ENCODE peak calls at places on chromosomes 6 and 20, in six cellular contexts. One of them, this sample, is unnamed.
A peak's percentile ranks its signal among the peaks of the same experiment; 100 is the strongest.

GRCh38 chr6:1767481-1768246 is 157.9 kb downstream of the FOXC1 start:
- DNase-seq in adrenal gland: no peak
- DNase-seq in body of pancreas: peak; percentile 42
- DNase-seq in uterus: no peak
- DNase-seq in sigmoid colon: no peak
- DNase-seq in GM23248: peak; percentile 89
- DNase-seq in this sample: peak; percentile 34

GRCh38 chr6:14770572-14770971 is 475.3 kb upstream of the JARID2 start:
- DNase-seq in body of pancreas: no peak
- DNase-seq in uterus: no peak
- DNase-seq in adrenal gland: no peak
- DNase-seq in GM23248: no peak
- DNase-seq in sigmoid colon: no peak
- DNase-seq in this sample: no peak

GRCh38 chr20:44731657-44732056 is 14.0 kb upstream of the KCNK15 start:
- DNase-seq in body of pancreas: no peak
- DNase-seq in GM23248: no peak
- DNase-seq in sigmoid colon: no peak
- DNase-seq in adrenal gland: peak; percentile 71
- DNase-seq in uterus: no peak
- DNase-seq in this sample: no peak

GRCh38 chr6:80214436-80215022 is 108.1 kb downstream of the BCKDHB start:
- DNase-seq in uterus: no peak
- DNase-seq in GM23248: peak; percentile 88
- DNase-seq in body of pancreas: peak; percentile 45
- DNase-seq in adrenal gland: peak; percentile 31
- DNase-seq in sigmoid colon: no peak
- DNase-seq in this sample: peak; percentile 47

GRCh38 chr20:15992564-15992963 is 580.7 kb downstream of the KIF16B start:
- DNase-seq in body of pancreas: no peak
- DNase-seq in GM23248: no peak
- DNase-seq in uterus: no peak
- DNase-seq in sigmoid colon: no peak
- DNase-seq in adrenal gland: no peak
- DNase-seq in this sample: no peak

GRCh38 chr6:139990865-139991264 is 616.4 kb upstream of the CITED2 start:
- DNase-seq in adrenal gland: peak; percentile 50
- DNase-seq in sigmoid colon: no peak
- DNase-seq in uterus: peak; percentile 42
- DNase-seq in body of pancreas: peak; percentile 16
- DNase-seq in GM23248: peak; percentile 29
- DNase-seq in this sample: no peak

GRCh38 chr6:35311390-35312075 is 13.9 kb downstream of the DEF6 start:
- DNase-seq in adrenal gland: no peak
- DNase-seq in sigmoid colon: no peak
- DNase-seq in uterus: no peak
- DNase-seq in GM23248: no peak
- DNase-seq in body of pancreas: no peak
- DNase-seq in this sample: no peak

GRCh38 chr6:47242483-47243386 is 67.0 kb downstream of the TNFRSF21 start:
- DNase-seq in sigmoid colon: peak; percentile 96
- DNase-seq in adrenal gland: peak; percentile 73
- DNase-seq in body of pancreas: peak; percentile 94
- DNase-seq in uterus: peak; percentile 78
- DNase-seq in GM23248: peak; percentile 77
- DNase-seq in this sample: peak; percentile 39

GRCh38 chr6:64715624-64716023 is 991.4 kb downstream of the EYS start:
- DNase-seq in uterus: no peak
- DNase-seq in adrenal gland: no peak
- DNase-seq in sigmoid colon: no peak
- DNase-seq in GM23248: no peak
- DNase-seq in body of pancreas: no peak
- DNase-seq in this sample: no peak

GRCh38 chr6:38944655-38945279 is 103.8 kb upstream of the GLP1R start:
- DNase-seq in adrenal gland: no peak
- DNase-seq in body of pancreas: no peak
- DNase-seq in GM23248: no peak
- DNase-seq in uterus: no peak
- DNase-seq in sigmoid colon: no peak
- DNase-seq in this sample: no peak

GRCh38 chr20:38806855-38807655 is 1.6 kb downstream of the PPP1R16B start:
- DNase-seq in body of pancreas: no peak
- DNase-seq in uterus: no peak
- DNase-seq in adrenal gland: no peak
- DNase-seq in GM23248: no peak
- DNase-seq in sigmoid colon: no peak
- DNase-seq in this sample: no peak

GRCh38 chr6:6694368-6694780 is 105.9 kb downstream of the LY86 start:
- DNase-seq in uterus: no peak
- DNase-seq in body of pancreas: peak; percentile 7
- DNase-seq in sigmoid colon: no peak
- DNase-seq in GM23248: no peak
- DNase-seq in adrenal gland: no peak
- DNase-seq in this sample: no peak

GRCh38 chr6:75376347-75377024 is 91.9 kb upstream of the TMEM30A start:
- DNase-seq in sigmoid colon: no peak
- DNase-seq in GM23248: peak; percentile 5
- DNase-seq in uterus: no peak
- DNase-seq in body of pancreas: no peak
- DNase-seq in adrenal gland: no peak
- DNase-seq in this sample: peak; percentile 52

GRCh38 chr6:43014434-43014909 is 423 bp downstream of the KLHDC3 start:
- DNase-seq in body of pancreas: no peak
- DNase-seq in sigmoid colon: no peak
- DNase-seq in uterus: no peak
- DNase-seq in adrenal gland: no peak
- DNase-seq in GM23248: peak; percentile 81
- DNase-seq in this sample: peak; percentile 20

GRCh38 chr6:14986370-14986769 is 259.5 kb upstream of the JARID2 start:
- DNase-seq in body of pancreas: no peak
- DNase-seq in adrenal gland: no peak
- DNase-seq in uterus: no peak
- DNase-seq in GM23248: no peak
- DNase-seq in sigmoid colon: no peak
- DNase-seq in this sample: no peak

GRCh38 chr20:31818376-31818908 is 714 bp upstream of the MYLK2 start:
- DNase-seq in uterus: no peak
- DNase-seq in adrenal gland: no peak
- DNase-seq in GM23248: no peak
- DNase-seq in sigmoid colon: no peak
- DNase-seq in body of pancreas: no peak
- DNase-seq in this sample: no peak

GRCh38 chr20:36847009-36847709 is 28.8 kb upstream of the TLDC2 start:
- DNase-seq in sigmoid colon: peak; percentile 98
- DNase-seq in body of pancreas: no peak
- DNase-seq in uterus: peak; percentile 93
- DNase-seq in adrenal gland: peak; percentile 89
- DNase-seq in GM23248: peak; percentile 98
- DNase-seq in this sample: no peak

GRCh38 chr20:36848677-36849076 is 27.3 kb upstream of the TLDC2 start:
- DNase-seq in adrenal gland: no peak
- DNase-seq in uterus: no peak
- DNase-seq in body of pancreas: no peak
- DNase-seq in sigmoid colon: no peak
- DNase-seq in GM23248: no peak
- DNase-seq in this sample: no peak

GRCh38 chr20:36849333-36850065 is 26.4 kb upstream of the TLDC2 start:
- DNase-seq in body of pancreas: no peak
- DNase-seq in GM23248: no peak
- DNase-seq in sigmoid colon: no peak
- DNase-seq in uterus: no peak
- DNase-seq in adrenal gland: no peak
- DNase-seq in this sample: no peak

GRCh38 chr20:36848078-36848660 is 27.8 kb upstream of the TLDC2 start:
- DNase-seq in body of pancreas: no peak
- DNase-seq in GM23248: peak; percentile 95
- DNase-seq in adrenal gland: no peak
- DNase-seq in sigmoid colon: peak; percentile 93
- DNase-seq in uterus: peak; percentile 88
- DNase-seq in this sample: peak; percentile 88

DNA sequence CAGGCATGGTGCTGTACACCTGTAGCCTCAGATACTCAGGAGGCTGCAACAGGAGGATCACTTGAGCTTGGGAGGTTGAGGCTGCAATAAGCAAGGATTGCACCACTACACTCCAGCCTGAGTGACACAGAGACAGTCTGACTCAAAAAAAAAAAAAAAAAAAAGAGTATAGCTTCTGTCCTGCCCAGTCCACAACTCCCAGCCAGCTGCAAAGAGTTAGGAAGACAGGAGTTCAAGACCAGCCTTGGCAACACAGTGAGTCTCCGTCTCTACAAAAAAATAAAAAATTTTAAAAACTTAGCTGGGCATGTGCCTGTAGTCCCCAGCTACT is 28.3 kb upstream of the TLDC2 start:
- DNase-seq in adrenal gland: no peak
- DNase-seq in uterus: no peak
- DNase-seq in sigmoid colon: no peak
- DNase-seq in GM23248: peak; percentile 76
- DNase-seq in body of pancreas: no peak
- DNase-seq in this sample: no peak
- H3K27ac ChIP-seq in adrenal gland: peak overlapping the region; percentile 82
- H3K27ac ChIP-seq in uterus: peak overlapping the region; percentile 99
- H3K27ac ChIP-seq in sigmoid colon: peak overlapping the region; percentile 99
- H3K27ac ChIP-seq in GM23248: peak overlapping the region; percentile 99
- H3K27ac ChIP-seq in body of pancreas: no peak overlapping the region
- H3K27ac ChIP-seq in this sample: peak overlapping the region; percentile 93

GRCh38 chr6:148698671-148699180 is 48.1 kb upstream of the UST start:
- DNase-seq in body of pancreas: no peak
- DNase-seq in uterus: no peak
- DNase-seq in GM23248: no peak
- DNase-seq in adrenal gland: no peak
- DNase-seq in sigmoid colon: no peak
- DNase-seq in this sample: no peak

GRCh38 chr6:148697895-148698440 is 48.9 kb upstream of the UST start:
- DNase-seq in adrenal gland: no peak
- DNase-seq in uterus: no peak
- DNase-seq in body of pancreas: no peak
- DNase-seq in GM23248: no peak
- DNase-seq in sigmoid colon: no peak
- DNase-seq in this sample: no peak

GRCh38 chr6:148700713-148701392 is 46.0 kb upstream of the UST start:
- DNase-seq in body of pancreas: no peak
- DNase-seq in sigmoid colon: no peak
- DNase-seq in GM23248: peak; percentile 83
- DNase-seq in adrenal gland: peak; percentile 31
- DNase-seq in uterus: no peak
- DNase-seq in this sample: no peak

GRCh38 chr6:148701393-148701774 is 45.4 kb upstream of the UST start:
- DNase-seq in sigmoid colon: no peak
- DNase-seq in uterus: no peak
- DNase-seq in body of pancreas: no peak
- DNase-seq in GM23248: peak; percentile 8
- DNase-seq in adrenal gland: no peak
- DNase-seq in this sample: no peak

DNA sequence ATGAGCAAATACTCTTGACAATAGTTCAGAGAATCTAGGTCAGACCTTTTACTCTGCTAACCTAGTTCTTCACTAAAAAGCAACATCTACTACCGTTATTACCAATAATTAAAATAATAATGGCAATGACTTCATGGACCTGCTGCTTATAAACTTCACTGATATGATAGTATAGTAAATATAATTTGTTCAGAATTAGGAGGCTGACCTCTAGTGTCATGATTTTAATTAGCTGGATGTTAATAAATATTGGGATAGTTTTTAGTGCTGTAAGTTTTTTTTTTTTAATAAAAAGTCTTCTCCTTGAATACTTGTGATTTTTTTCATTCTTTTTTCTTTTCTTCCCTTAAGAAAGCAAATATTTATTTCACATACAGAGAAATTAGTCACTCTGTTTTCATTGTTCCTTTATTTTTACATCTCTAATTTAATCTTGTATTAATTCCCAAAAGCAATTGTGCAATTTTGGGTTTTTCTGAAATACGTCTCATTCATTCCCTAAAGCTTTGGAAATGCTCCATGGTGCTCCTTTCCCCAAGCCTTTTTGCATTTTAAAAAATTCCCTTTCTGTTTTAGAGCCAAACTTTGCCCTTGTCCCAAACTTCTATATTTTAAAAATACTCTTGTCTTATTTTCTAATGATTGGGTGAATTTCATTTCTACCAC is 46.6 kb upstream of the UST start:
- DNase-seq in adrenal gland: no peak
- DNase-seq in sigmoid colon: no peak
- DNase-seq in uterus: no peak
- DNase-seq in body of pancreas: no peak
- DNase-seq in GM23248: peak; percentile 71
- DNase-seq in this sample: no peak
- H3K4me3 ChIP-seq in adrenal gland: no peak overlapping the region
- H3K4me3 ChIP-seq in sigmoid colon: peak overlapping the region; percentile 41
- H3K4me3 ChIP-seq in uterus: peak overlapping the region; percentile 37
- H3K4me3 ChIP-seq in body of pancreas: no peak overlapping the region
- H3K4me3 ChIP-seq in GM23248: peak overlapping the region; percentile 75
- H3K4me3 ChIP-seq in this sample: peak overlapping the region; percentile 26

DNA sequence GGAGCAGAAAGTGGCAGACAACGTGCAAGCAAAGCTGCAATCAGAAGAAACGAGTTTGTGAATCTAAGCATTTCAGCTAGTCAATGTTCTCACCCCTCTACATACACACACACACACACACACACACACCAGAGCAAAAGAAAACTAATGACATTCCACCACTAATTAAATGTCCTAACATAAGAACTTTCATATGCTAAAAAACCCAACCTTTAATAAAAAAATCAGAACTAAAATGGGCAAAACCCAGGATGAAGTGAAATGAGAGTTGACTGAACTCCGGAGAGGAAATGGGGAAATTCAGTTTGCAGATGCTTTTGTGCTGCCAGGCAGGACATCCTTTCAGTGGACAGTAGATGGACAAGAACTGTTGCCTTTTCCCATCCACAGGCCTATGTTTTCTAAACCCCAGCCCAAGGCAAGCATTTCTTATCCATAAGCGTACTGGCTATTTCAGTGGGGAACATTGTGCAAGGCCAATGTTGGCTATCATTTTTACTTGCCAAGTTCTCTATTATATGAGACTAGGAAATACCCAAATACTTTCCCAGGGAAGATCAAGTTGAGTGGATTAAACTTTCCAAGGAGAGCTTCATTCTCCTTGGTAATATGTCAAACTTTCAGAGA is 27.2 kb downstream of the RIN2 start:
- DNase-seq in body of pancreas: no peak
- DNase-seq in sigmoid colon: peak; percentile 27
- DNase-seq in adrenal gland: no peak
- DNase-seq in uterus: no peak
- DNase-seq in GM23248: peak; percentile 56
- DNase-seq in this sample: no peak
- H3K27ac ChIP-seq in body of pancreas: no peak overlapping the region
- H3K27ac ChIP-seq in sigmoid colon: peak overlapping the region; percentile 64
- H3K27ac ChIP-seq in adrenal gland: no peak overlapping the region
- H3K27ac ChIP-seq in uterus: peak overlapping the region; percentile 79
- H3K27ac ChIP-seq in GM23248: peak overlapping the region; percentile 87
- H3K27ac ChIP-seq in this sample: peak overlapping the region; percentile 65

DNA sequence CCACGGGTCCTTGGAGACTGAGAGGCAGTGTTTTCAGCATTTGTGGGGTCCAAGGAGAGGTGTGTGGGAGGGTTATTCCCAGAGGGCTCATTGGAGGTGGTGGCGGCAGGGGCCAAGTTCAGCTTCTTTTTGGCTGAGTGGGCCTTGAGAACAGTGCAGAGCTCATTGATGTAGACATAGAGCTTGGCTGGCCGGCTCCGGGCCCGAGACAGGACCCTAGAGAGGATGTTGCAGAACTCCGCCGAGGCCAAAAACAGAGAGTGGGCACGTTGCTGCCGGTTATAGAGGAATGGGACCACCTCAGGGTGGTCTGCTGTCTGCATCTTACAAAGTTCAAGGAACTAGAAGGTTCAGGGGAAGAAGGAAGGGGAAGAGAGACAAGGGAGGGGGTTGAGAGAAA is 3.7 kb upstream of the ZBTB22 start:
- DNase-seq in GM23248: no peak
- DNase-seq in sigmoid colon: no peak
- DNase-seq in uterus: peak; percentile 23
- DNase-seq in body of pancreas: no peak
- DNase-seq in adrenal gland: no peak
- DNase-seq in this sample: no peak
- H3K4me3 ChIP-seq in GM23248: peak overlapping the region; percentile 94
- H3K4me3 ChIP-seq in sigmoid colon: no peak overlapping the region
- H3K4me3 ChIP-seq in uterus: no peak overlapping the region
- H3K4me3 ChIP-seq in body of pancreas: no peak overlapping the region
- H3K4me3 ChIP-seq in adrenal gland: no peak overlapping the region
- H3K4me3 ChIP-seq in this sample: no peak overlapping the region

This sample was measured in SJSA1.